ENCODE peak calls at places on chromosomes 2 and 18, in four cellular contexts. Y, U, H and V are unnamed samples.

GRCh38 chr2:225937625-225938024 is 538.1 kb downstream of the NYAP2 start:
- DNase-seq in H (no peak), Y (peak), U (no peak), V (no peak)

GRCh38 chr2:232073031-232073430 is 111.5 kb downstream of the DIS3L2 start:
- DNase-seq in H (no peak), Y (no peak), U (no peak), V (no peak)

GRCh38 chr2:232888839-232889529 is 18.9 kb downstream of the SNORC start:
- DNase-seq in H (no peak), Y (no peak), U (no peak), V (no peak)

GRCh38 chr2:45329045-45329677 is 281.9 kb downstream of the SRBD1 start:
- DNase-seq in H (no peak), U (no peak), Y (peak), V (no peak)

GRCh38 chr18:79863946-79864725 is 66.4 kb downstream of the KCNG2 start:
- DNase-seq in Y (no peak), H (no peak), U (no peak), V (no peak)

GRCh38 chr2:150109028-150109427 is 378.4 kb downstream of the RND3 start:
- DNase-seq in H (no peak), U (no peak), Y (no peak), V (no peak)

GRCh38 chr2:233165895-233166661 is 85.4 kb upstream of the ATG16L1 start:
- DNase-seq in Y (peak), U (no peak), H (peak), V (no peak)

GRCh38 chr2:113760400-113760799 is 4.0 kb upstream of the SLC35F5 start:
- DNase-seq in U (no peak), Y (peak), H (no peak), V (peak)

GRCh38 chr18:36411745-36412168 is 114.2 kb downstream of the FHOD3 start:
- DNase-seq in Y (peak), H (no peak), U (no peak), V (peak)

GRCh38 chr2:160271166-160272086 is 71.4 kb upstream of the ITGB6 start:
- DNase-seq in U (no peak), Y (peak), H (no peak), V (no peak)

GRCh38 chr2:221572180-221572820 is at the start of gene EPHA4:
- DNase-seq in H (peak), Y (peak), U (peak), V (peak)

GRCh38 chr2:196607073-196607472 is 32.4 kb upstream of the CCDC150 start:
- DNase-seq in H (no peak), Y (peak), U (no peak), V (peak)

GRCh38 chr2:216596234-216596985 is 36.8 kb upstream of the IGFBP2 start:
- DNase-seq in H (no peak), U (no peak), Y (peak), V (peak)

GRCh38 chr2:157741819-157742484 is 113.3 kb upstream of the ACVR1C start:
- DNase-seq in Y (no peak), U (peak), H (no peak), V (no peak)

GRCh38 chr18:22175326-22175725 is 5.9 kb downstream of the GATA6 start:
- DNase-seq in H (no peak), Y (peak), U (no peak), V (no peak)

GRCh38 chr2:239054921-239055320 is 207.0 kb downstream of the TWIST2 start:
- DNase-seq in U (no peak), H (no peak), Y (no peak), V (no peak)

GRCh38 chr2:43184339-43184895 is 42.0 kb downstream of the ZFP36L2 start:
- DNase-seq in Y (peak), H (peak), U (no peak), V (no peak)

GRCh38 chr18:11767935-11768334 is 78.9 kb downstream of the GNAL start:
- DNase-seq in U (no peak), Y (no peak), H (no peak), V (no peak)

GRCh38 chr2:134640494-134640893 is 78.3 kb downstream of the TMEM163 start:
- DNase-seq in Y (no peak), U (no peak), H (no peak), V (no peak)

GRCh38 chr2:47179325-47179724 is 24.2 kb upstream of the STPG4 start:
- DNase-seq in U (no peak), Y (no peak), H (no peak), V (no peak)

GRCh38 chr2:186126181-186126580 is 359.9 kb upstream of the ZC3H15 start:
- DNase-seq in U (no peak), Y (peak), H (no peak), V (peak)

GRCh38 chr2:8334866-8335325 is 347.0 kb upstream of the ID2 start:
- DNase-seq in Y (no peak), H (no peak), U (peak), V (no peak)

GRCh38 chr18:68721681-68722583 is 7.0 kb upstream of the TMX3 start:
- DNase-seq in H (peak), U (no peak), Y (peak), V (no peak)

GRCh38 chr2:168160897-168161296 is 86.5 kb downstream of the STK39 start:
- DNase-seq in U (no peak), H (peak), Y (no peak), V (no peak)

GRCh38 chr2:181072486-181072885 is 92.1 kb downstream of the UBE2E3 start:
- DNase-seq in U (no peak), H (no peak), Y (peak), V (peak)

GRCh38 chr18:13026583-13027270 is 35.6 kb downstream of the CEP192 start:
- DNase-seq in U (no peak), Y (no peak), H (no peak), V (peak)

GRCh38 chr2:210028178-210028577 is 25.7 kb downstream of the RPE start:
- DNase-seq in U (no peak), Y (no peak), H (no peak), V (no peak)

GRCh38 chr18:48813833-48814489 is 136.8 kb downstream of the SMAD7 start:
- DNase-seq in H (peak), Y (peak), U (no peak), V (no peak)